ENCODE peak calls at places on chromosomes 12 and 14, in nine cellular contexts. A is ovary; L is NCI-H345; R is activated CD4-positive, CD25-positive, alpha-beta regulatory T cell; I is T follicular helper cell; D is amniotic epithelial cell; G is activated B cell treated with CpG ODN at 0.5 μM for 24 hours; K is kidney glomerular epithelial cell; V is gastrocnemius medialis. C is an unnamed sample.

GRCh38 chr12:12608557-12608957 is 3.1 kb upstream of the CREBL2 start:
- DNase-seq in V (no peak), K (peak), D (peak), G (no peak), L (no peak), A (no peak), I (no peak), R (no peak), C (no peak)

GRCh38 chr12:79451988-79452387 is 238.8 kb downstream of the PAWR start:
- DNase-seq in A (peak), G (no peak), D (peak), I (no peak), L (peak), V (peak), R (no peak), K (peak), C (no peak)

GRCh38 chr12:69388371-69388770 is 28.8 kb downstream of the YEATS4 start:
- DNase-seq in K (peak), I (no peak), V (no peak), R (no peak), A (no peak), L (no peak), D (peak), G (no peak), C (no peak)

GRCh38 chr12:264269-264668 is 1.6 kb upstream of the SLC6A13 start:
- DNase-seq in A (no peak), L (no peak), D (peak), G (no peak), I (no peak), V (no peak), R (no peak), K (no peak), C (no peak)

GRCh38 chr14:24876009-24876690 is 173.8 kb downstream of the STXBP6 start:
- DNase-seq in D (no peak), G (no peak), A (no peak), K (no peak), R (no peak), L (no peak), I (no peak), V (peak), C (no peak)

GRCh38 chr12:123119808-123120207 is 31.1 kb downstream of the PITPNM2 start:
- DNase-seq in R (peak), G (peak), A (no peak), V (no peak), I (peak), L (no peak), D (no peak), K (no peak), C (no peak)

GRCh38 chr12:124379938-124380754 is 85.3 kb downstream of the RFLNA start:
- DNase-seq in L (no peak), V (no peak), I (no peak), G (no peak), D (peak), R (no peak), K (no peak), A (peak), C (peak)

GRCh38 chr12:58703911-58704310 is 216.4 kb downstream of the LRIG3 start:
- DNase-seq in I (no peak), V (no peak), D (no peak), R (no peak), A (no peak), K (no peak), G (no peak), L (no peak), C (no peak)

GRCh38 chr12:48856379-48856778 is 4.4 kb upstream of the DDX23 start:
- DNase-seq in R (no peak), V (no peak), A (no peak), D (no peak), G (no peak), I (no peak), L (no peak), K (no peak), C (no peak)

GRCh38 chr12:89345830-89346740 is 6.2 kb downstream of the DUSP6 start:
- DNase-seq in V (peak), I (no peak), D (peak), G (no peak), R (no peak), A (no peak), K (no peak), L (peak), C (peak)

GRCh38 chr14:102901633-102902032 is 20.8 kb upstream of the AMN start:
- DNase-seq in A (no peak), R (no peak), K (no peak), I (no peak), L (no peak), D (no peak), G (peak), V (no peak), C (no peak)

GRCh38 chr12:53051058-53051880 is 1.4 kb downstream of the TNS2 start:
- DNase-seq in K (peak), R (no peak), A (peak), L (no peak), G (no peak), D (peak), I (no peak), V (peak), C (no peak)

GRCh38 chr12:124332068-124332672 is 37.3 kb downstream of the RFLNA start:
- DNase-seq in K (no peak), A (no peak), V (no peak), G (no peak), D (no peak), R (no peak), L (no peak), I (no peak), C (no peak)

GRCh38 chr12:98154850-98155249 is 360.5 kb upstream of the TMPO start:
- DNase-seq in R (no peak), L (peak), K (peak), I (no peak), G (no peak), D (peak), V (no peak), A (no peak), C (no peak)

GRCh38 chr14:100256339-100256895 is 17.5 kb downstream of the YY1 start:
- DNase-seq in A (no peak), G (no peak), V (no peak), D (no peak), L (no peak), I (no peak), R (no peak), K (no peak), C (no peak)

GRCh38 chr12:46268349-46268616 is 560 bp downstream of the SLC38A1 start:
- DNase-seq in I (peak), R (no peak), G (peak), D (peak), L (peak), A (no peak), V (no peak), K (peak), C (peak)

GRCh38 chr14:104690266-104690711 is 871 bp downstream of the INF2 start:
- DNase-seq in L (no peak), G (no peak), D (no peak), K (no peak), I (no peak), R (no peak), V (no peak), A (no peak), C (no peak)

GRCh38 chr12:69389836-69390235 is 30.3 kb downstream of the YEATS4 start:
- DNase-seq in R (no peak), D (peak), V (no peak), A (no peak), G (no peak), L (no peak), I (no peak), K (no peak), C (no peak)

GRCh38 chr12:121860257-121860656 is 1.6 kb upstream of the HPD start:
- DNase-seq in R (no peak), D (no peak), A (no peak), I (no peak), G (no peak), V (peak), K (no peak), L (peak), C (no peak)

GRCh38 chr14:75989134-75989533 is 3.6 kb downstream of the IFT43 start:
- DNase-seq in I (no peak), D (peak), L (no peak), V (peak), R (no peak), G (no peak), A (peak), K (no peak), C (no peak)

GRCh38 chr14:73625686-73626085 is 13.4 kb downstream of the ACOT6 start:
- DNase-seq in K (no peak), R (no peak), I (no peak), G (no peak), V (no peak), A (no peak), L (no peak), D (no peak), C (no peak)

GRCh38 chr14:50031534-50032313 is 84.6 kb downstream of the VCPKMT start:
- DNase-seq in V (peak), D (no peak), A (no peak), R (no peak), I (no peak), G (no peak), L (no peak), K (no peak), C (no peak)

GRCh38 chr12:47907851-47908454 is 3.2 kb upstream of the VDR start:
- DNase-seq in I (no peak), D (no peak), R (no peak), L (no peak), K (no peak), V (no peak), A (no peak), G (no peak), C (no peak)

GRCh38 chr14:65709576-65709975 is 297.0 kb downstream of the FUT8 start:
- DNase-seq in D (no peak), V (no peak), R (no peak), L (no peak), A (no peak), I (no peak), K (no peak), G (no peak), C (no peak)

GRCh38 chr14:58793096-58793740 is 155.5 kb downstream of the DACT1 start:
- DNase-seq in K (no peak), V (no peak), L (no peak), D (no peak), R (no peak), I (no peak), A (no peak), G (no peak), C (no peak)

GRCh38 chr12:47307680-47308399 is 228.1 kb upstream of the AMIGO2 start:
- DNase-seq in G (peak), I (peak), K (peak), A (no peak), D (peak), V (no peak), L (peak), R (no peak), C (no peak)

GRCh38 chr12:70251226-70251625 is 8.0 kb downstream of the CNOT2 start:
- DNase-seq in L (no peak), V (no peak), R (no peak), G (no peak), I (no peak), A (no peak), D (no peak), K (no peak), C (no peak)

GRCh38 chr14:87059060-87059827 is 933.7 kb downstream of the GALC start:
- DNase-seq in G (no peak), L (no peak), I (no peak), D (no peak), A (no peak), V (no peak), R (no peak), K (no peak), C (no peak)

GRCh38 chr14:54200726-54201125 is 196.1 kb upstream of the CDKN3 start:
- DNase-seq in L (no peak), G (no peak), V (no peak), A (no peak), K (no peak), I (no peak), R (no peak), D (peak), C (no peak)

GRCh38 chr14:91250912-91251311 is 6.4 kb upstream of the GPR68 start:
- DNase-seq in G (no peak), A (no peak), V (no peak), D (no peak), K (no peak), L (no peak), R (no peak), I (no peak), C (peak)

GRCh38 chr12:100656141-100656540 is 82.7 kb downstream of the GAS2L3 start:
- DNase-seq in G (no peak), R (no peak), A (no peak), D (no peak), I (no peak), L (no peak), V (no peak), K (no peak), C (no peak)

GRCh38 chr14:59595071-59595470 is 18.5 kb upstream of the CCDC175 start:
- DNase-seq in G (no peak), K (no peak), A (no peak), L (no peak), I (no peak), V (no peak), D (no peak), R (no peak), C (no peak)

GRCh38 chr14:95652171-95652570 is 34.1 kb upstream of the TCL1B start:
- DNase-seq in K (peak), R (no peak), I (no peak), V (no peak), L (no peak), D (no peak), G (no peak), A (no peak), C (no peak)

GRCh38 chr14:64388533-64389243 is 535 bp downstream of the MTHFD1 start:
- DNase-seq in G (no peak), L (peak), R (no peak), I (no peak), D (peak), A (no peak), K (peak), V (no peak), C (no peak)

GRCh38 chr14:31934767-31935266 is 142.3 kb upstream of the ARHGAP5 start:
- DNase-seq in I (no peak), A (peak), R (no peak), D (peak), K (peak), G (no peak), V (no peak), L (peak), C (no peak)

GRCh38 chr14:104797112-104798044 is 1.8 kb upstream of the AKT1 start:
- DNase-seq in L (no peak), A (no peak), D (peak), G (peak), I (no peak), R (no peak), K (no peak), V (no peak), C (no peak)

GRCh38 chr12:111640498-111640897 is 41.4 kb upstream of the ATXN2 start:
- DNase-seq in R (no peak), L (no peak), V (no peak), I (no peak), D (no peak), A (no peak), K (no peak), G (no peak), C (no peak)

GRCh38 chr12:47903927-47904646 is 707 bp downstream of the VDR start:
- DNase-seq in L (no peak), I (peak), A (peak), D (peak), V (peak), G (no peak), K (peak), R (peak), C (peak)